ENCODE peak calls at places on chromosomes 4 and X, in nine cellular contexts. One of them, this sample, is unnamed.

GRCh38 chr4:3223346-3223745 is 25.6 kb upstream of the MSANTD1 start:
- DNase-seq in IMR-90: no peak
- DNase-seq in right lobe of liver: peak; percentile 8
- DNase-seq in lower leg skin: no peak
- DNase-seq in endothelial cell of umbilical vein: no peak
- DNase-seq in K562: no peak
- DNase-seq in heart left ventricle: no peak
- DNase-seq in sigmoid colon: peak; percentile 17
- DNase-seq in Peyer's patch: no peak
- DNase-seq in this sample: peak; percentile 28

GRCh38 chr4:65071532-65071931 is 598.8 kb downstream of the EPHA5 start:
- DNase-seq in IMR-90: no peak
- DNase-seq in right lobe of liver: no peak
- DNase-seq in lower leg skin: no peak
- DNase-seq in endothelial cell of umbilical vein: no peak
- DNase-seq in K562: no peak
- DNase-seq in heart left ventricle: no peak
- DNase-seq in sigmoid colon: no peak
- DNase-seq in Peyer's patch: no peak
- DNase-seq in this sample: no peak

GRCh38 chr4:91963489-91963888 is 340.3 kb upstream of the GRID2 start:
- DNase-seq in IMR-90: peak; percentile 72
- DNase-seq in right lobe of liver: no peak
- DNase-seq in lower leg skin: no peak
- DNase-seq in endothelial cell of umbilical vein: no peak
- DNase-seq in K562: no peak
- DNase-seq in heart left ventricle: no peak
- DNase-seq in sigmoid colon: no peak
- DNase-seq in Peyer's patch: no peak
- DNase-seq in this sample: no peak

GRCh38 chr4:182960228-182960627 is 43.0 kb upstream of the DCTD start:
- DNase-seq in IMR-90: no peak
- DNase-seq in right lobe of liver: no peak
- DNase-seq in lower leg skin: no peak
- DNase-seq in endothelial cell of umbilical vein: no peak
- DNase-seq in K562: no peak
- DNase-seq in heart left ventricle: no peak
- DNase-seq in sigmoid colon: no peak
- DNase-seq in Peyer's patch: no peak
- DNase-seq in this sample: no peak

GRCh38 chrX:16743604-16744325 is 24.4 kb downstream of the SYAP1 start:
- DNase-seq in IMR-90: peak; percentile 92
- DNase-seq in right lobe of liver: no peak
- DNase-seq in lower leg skin: no peak
- DNase-seq in endothelial cell of umbilical vein: no peak
- DNase-seq in K562: no peak
- DNase-seq in heart left ventricle: no peak
- DNase-seq in sigmoid colon: no peak
- DNase-seq in Peyer's patch: no peak
- DNase-seq in this sample: no peak

GRCh38 chrX:7500386-7500785 is 342.6 kb upstream of the VCX start:
- DNase-seq in IMR-90: no peak
- DNase-seq in right lobe of liver: no peak
- DNase-seq in lower leg skin: no peak
- DNase-seq in endothelial cell of umbilical vein: no peak
- DNase-seq in K562: no peak
- DNase-seq in heart left ventricle: no peak
- DNase-seq in sigmoid colon: no peak
- DNase-seq in Peyer's patch: no peak
- DNase-seq in this sample: no peak

GRCh38 chr4:100076753-100077152 is 113.5 kb downstream of the DDIT4L start:
- DNase-seq in IMR-90: peak; percentile 14
- DNase-seq in right lobe of liver: no peak
- DNase-seq in lower leg skin: no peak
- DNase-seq in endothelial cell of umbilical vein: no peak
- DNase-seq in K562: no peak
- DNase-seq in heart left ventricle: no peak
- DNase-seq in sigmoid colon: no peak
- DNase-seq in Peyer's patch: no peak
- DNase-seq in this sample: no peak

GRCh38 chr4:34633216-34633615 is 1611.1 kb downstream of the ARAP2 start:
- DNase-seq in IMR-90: no peak
- DNase-seq in right lobe of liver: no peak
- DNase-seq in lower leg skin: no peak
- DNase-seq in endothelial cell of umbilical vein: no peak
- DNase-seq in K562: no peak
- DNase-seq in heart left ventricle: no peak
- DNase-seq in sigmoid colon: no peak
- DNase-seq in Peyer's patch: no peak
- DNase-seq in this sample: no peak

GRCh38 chr4:147994076-147994475 is 262.2 kb downstream of the ARHGAP10 start:
- DNase-seq in IMR-90: peak; percentile 47
- DNase-seq in right lobe of liver: no peak
- DNase-seq in lower leg skin: no peak
- DNase-seq in endothelial cell of umbilical vein: peak; percentile 66
- DNase-seq in K562: no peak
- DNase-seq in heart left ventricle: no peak
- DNase-seq in sigmoid colon: no peak
- DNase-seq in Peyer's patch: no peak
- DNase-seq in this sample: no peak

GRCh38 chr4:120960868-120961267 is 38.3 kb upstream of the PRDM5 start:
- DNase-seq in IMR-90: no peak
- DNase-seq in right lobe of liver: no peak
- DNase-seq in lower leg skin: no peak
- DNase-seq in endothelial cell of umbilical vein: no peak
- DNase-seq in K562: no peak
- DNase-seq in heart left ventricle: no peak
- DNase-seq in sigmoid colon: no peak
- DNase-seq in Peyer's patch: no peak
- DNase-seq in this sample: no peak

GRCh38 chrX:38985375-38985774 is 184.1 kb downstream of the MID1IP1 start:
- DNase-seq in IMR-90: peak; percentile 11
- DNase-seq in right lobe of liver: no peak
- DNase-seq in lower leg skin: no peak
- DNase-seq in endothelial cell of umbilical vein: peak; percentile 1
- DNase-seq in K562: peak; percentile 36
- DNase-seq in heart left ventricle: no peak
- DNase-seq in sigmoid colon: no peak
- DNase-seq in Peyer's patch: no peak
- DNase-seq in this sample: no peak

GRCh38 chr4:125594203-125594602 is 279.4 kb downstream of the FAT4 start:
- DNase-seq in IMR-90: no peak
- DNase-seq in right lobe of liver: no peak
- DNase-seq in lower leg skin: no peak
- DNase-seq in endothelial cell of umbilical vein: peak; percentile 23
- DNase-seq in K562: no peak
- DNase-seq in heart left ventricle: no peak
- DNase-seq in sigmoid colon: no peak
- DNase-seq in Peyer's patch: no peak
- DNase-seq in this sample: no peak

GRCh38 chr4:105923507-105924238 is 28.4 kb downstream of the NPNT start:
- DNase-seq in IMR-90: no peak
- DNase-seq in right lobe of liver: no peak
- DNase-seq in lower leg skin: no peak
- DNase-seq in endothelial cell of umbilical vein: no peak
- DNase-seq in K562: no peak
- DNase-seq in heart left ventricle: no peak
- DNase-seq in sigmoid colon: no peak
- DNase-seq in Peyer's patch: no peak
- DNase-seq in this sample: no peak

GRCh38 chr4:77818667-77819408 is at the start of gene CNOT6L:
- DNase-seq in IMR-90: peak; percentile 73
- DNase-seq in right lobe of liver: peak; percentile 82
- DNase-seq in lower leg skin: peak; percentile 93
- DNase-seq in endothelial cell of umbilical vein: peak; percentile 58
- DNase-seq in K562: peak; percentile 61
- DNase-seq in heart left ventricle: peak; percentile 82
- DNase-seq in sigmoid colon: peak; percentile 87
- DNase-seq in Peyer's patch: peak; percentile 82
- DNase-seq in this sample: peak; percentile 86

GRCh38 chr4:77821775-77822174 is 2.6 kb upstream of the CNOT6L start:
- DNase-seq in IMR-90: no peak
- DNase-seq in right lobe of liver: no peak
- DNase-seq in lower leg skin: no peak
- DNase-seq in endothelial cell of umbilical vein: peak; percentile 47
- DNase-seq in K562: no peak
- DNase-seq in heart left ventricle: no peak
- DNase-seq in sigmoid colon: no peak
- DNase-seq in Peyer's patch: peak; percentile 50
- DNase-seq in this sample: no peak

GRCh38 chr4:77819409-77819835 is 254 bp upstream of the CNOT6L start:
- DNase-seq in IMR-90: no peak
- DNase-seq in right lobe of liver: peak; percentile 77
- DNase-seq in lower leg skin: no peak
- DNase-seq in endothelial cell of umbilical vein: no peak
- DNase-seq in K562: peak; percentile 44
- DNase-seq in heart left ventricle: peak; percentile 29
- DNase-seq in sigmoid colon: no peak
- DNase-seq in Peyer's patch: no peak
- DNase-seq in this sample: no peak

GRCh38 chr4:77820836-77821561 is 1.8 kb upstream of the CNOT6L start:
- DNase-seq in IMR-90: no peak
- DNase-seq in right lobe of liver: no peak
- DNase-seq in lower leg skin: no peak
- DNase-seq in endothelial cell of umbilical vein: peak; percentile 14
- DNase-seq in K562: no peak
- DNase-seq in heart left ventricle: no peak
- DNase-seq in sigmoid colon: no peak
- DNase-seq in Peyer's patch: peak; percentile 22
- DNase-seq in this sample: no peak

DNA sequence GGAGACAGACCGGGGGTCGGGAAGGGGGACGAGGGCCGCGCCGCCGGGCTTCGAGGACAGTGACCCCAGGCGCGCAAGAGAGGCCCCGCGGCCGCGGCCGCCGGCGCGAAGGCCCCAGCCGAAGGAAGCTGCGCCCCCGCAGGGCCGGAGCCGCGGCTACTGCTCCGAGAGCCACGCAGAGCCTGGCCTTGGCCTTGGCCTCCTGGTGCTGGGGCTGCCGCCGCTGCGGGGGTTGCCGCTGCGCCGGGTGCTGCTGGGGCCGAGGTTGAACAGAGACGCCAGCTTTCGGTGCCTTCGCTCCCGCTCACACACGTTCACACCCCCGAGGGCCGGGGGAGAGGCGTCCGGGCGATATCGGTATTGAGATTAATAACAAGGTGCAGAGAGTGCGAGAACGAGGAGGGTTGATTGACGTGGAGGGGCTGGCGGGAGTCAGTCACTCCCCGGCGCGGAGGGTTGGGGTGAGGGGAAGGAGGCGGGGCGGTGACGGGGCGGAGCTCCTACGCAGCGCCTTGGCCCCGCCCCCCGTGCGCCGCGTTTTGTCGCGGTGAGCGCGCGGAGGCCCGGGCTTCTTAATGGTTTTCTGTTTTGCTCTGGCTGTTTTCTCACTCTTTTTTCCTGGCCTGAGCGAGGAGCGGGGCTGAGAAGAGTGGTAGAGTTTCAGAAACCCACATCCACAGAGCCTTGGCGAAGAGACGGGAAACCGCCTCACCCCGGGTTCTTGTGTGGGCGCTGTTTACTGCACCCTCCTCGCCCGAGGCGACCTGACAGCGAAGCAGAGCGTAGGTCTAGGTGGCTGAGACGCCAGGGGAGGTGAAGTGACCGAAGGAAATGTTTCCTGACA is 890 bp upstream of the CNOT6L start:
- DNase-seq in IMR-90: peak; percentile 70
- DNase-seq in right lobe of liver: peak; percentile 96
- DNase-seq in lower leg skin: peak; percentile 99
- DNase-seq in endothelial cell of umbilical vein: peak; percentile 89
- DNase-seq in K562: peak; percentile 94
- DNase-seq in heart left ventricle: peak; percentile 93
- DNase-seq in sigmoid colon: peak; percentile 94
- DNase-seq in Peyer's patch: peak; percentile 95
- DNase-seq in this sample: peak; percentile 97
- TF ChIP-seq POLR2A in IMR-90: peak; percentile 53
- TF ChIP-seq POLR2A in right lobe of liver: peak; percentile 90
- TF ChIP-seq POLR2A in lower leg skin: no peak
- TF ChIP-seq POLR2A in endothelial cell of umbilical vein: peak; percentile 90
- TF ChIP-seq POLR2A in K562: peak; percentile 93
- TF ChIP-seq POLR2A in heart left ventricle: peak; percentile 58
- TF ChIP-seq POLR2A in sigmoid colon: peak; percentile 89
- TF ChIP-seq POLR2A in Peyer's patch: peak; percentile 96
- TF ChIP-seq POLR2A in this sample: no peak

DNA sequence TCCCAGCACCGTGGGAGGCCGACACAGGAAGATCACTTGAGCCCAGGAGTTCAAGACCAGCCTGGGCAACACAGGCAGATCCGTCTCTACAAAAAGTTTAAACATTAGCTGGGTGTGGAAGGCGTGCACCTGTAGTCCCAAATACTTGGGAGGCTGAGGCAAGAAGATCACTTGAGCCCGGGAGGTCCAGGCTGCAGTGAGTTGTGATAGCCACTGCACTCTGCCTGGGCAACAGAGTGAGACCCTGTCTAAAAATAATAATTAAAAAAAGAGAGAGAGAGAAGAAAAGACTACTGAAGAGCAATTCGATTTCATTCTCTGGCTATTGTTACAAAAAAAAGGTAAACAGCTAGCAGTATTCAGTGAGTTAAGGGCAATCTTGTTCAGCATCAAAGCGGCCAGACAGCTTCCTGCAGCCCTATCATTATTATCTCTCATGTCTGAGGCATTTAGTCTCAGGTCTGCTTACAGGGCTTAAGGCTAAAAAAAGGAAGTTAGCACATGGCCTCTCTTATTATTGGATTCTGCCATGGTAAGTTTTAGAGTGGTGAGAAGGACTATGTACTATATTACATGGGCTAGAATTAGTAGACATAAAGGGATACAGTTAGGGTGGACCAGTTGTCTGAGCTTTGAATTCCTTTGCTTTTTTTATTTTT is 37.9 kb downstream of the ARHGEF6 start:
- DNase-seq in IMR-90: no peak
- DNase-seq in right lobe of liver: no peak
- DNase-seq in lower leg skin: no peak
- DNase-seq in endothelial cell of umbilical vein: no peak
- DNase-seq in K562: no peak
- DNase-seq in heart left ventricle: no peak
- DNase-seq in sigmoid colon: no peak
- DNase-seq in Peyer's patch: no peak
- DNase-seq in this sample: no peak
- TF ChIP-seq CTCF in IMR-90: no peak
- TF ChIP-seq CTCF in right lobe of liver: no peak
- TF ChIP-seq CTCF in lower leg skin: no peak
- TF ChIP-seq CTCF in endothelial cell of umbilical vein: no peak
- TF ChIP-seq CTCF in K562: no peak
- TF ChIP-seq CTCF in heart left ventricle: no peak
- TF ChIP-seq CTCF in sigmoid colon: no peak
- TF ChIP-seq CTCF in Peyer's patch: no peak
- TF ChIP-seq CTCF in this sample: no peak

GRCh38 chrX:107207943-107208342 is 1.5 kb downstream of the DNAAF6 start:
- DNase-seq in IMR-90: no peak
- DNase-seq in right lobe of liver: no peak
- DNase-seq in lower leg skin: no peak
- DNase-seq in endothelial cell of umbilical vein: no peak
- DNase-seq in K562: no peak
- DNase-seq in heart left ventricle: no peak
- DNase-seq in sigmoid colon: no peak
- DNase-seq in Peyer's patch: no peak
- DNase-seq in this sample: no peak
- TF ChIP-seq POLR2A in IMR-90: no peak
- TF ChIP-seq POLR2A in right lobe of liver: no peak
- TF ChIP-seq POLR2A in lower leg skin: no peak
- TF ChIP-seq POLR2A in endothelial cell of umbilical vein: no peak
- TF ChIP-seq POLR2A in K562: no peak
- TF ChIP-seq POLR2A in heart left ventricle: no peak
- TF ChIP-seq POLR2A in sigmoid colon: no peak
- TF ChIP-seq POLR2A in Peyer's patch: no peak
- TF ChIP-seq POLR2A in this sample: no peak

GRCh38 chr4:6701371-6701770 is 7.7 kb downstream of the S100P start:
- DNase-seq in IMR-90: no peak
- DNase-seq in right lobe of liver: no peak
- DNase-seq in lower leg skin: no peak
- DNase-seq in endothelial cell of umbilical vein: no peak
- DNase-seq in K562: peak; percentile 38
- DNase-seq in heart left ventricle: no peak
- DNase-seq in sigmoid colon: no peak
- DNase-seq in Peyer's patch: no peak
- DNase-seq in this sample: no peak
- TF ChIP-seq CTCF in IMR-90: peak; percentile 17
- TF ChIP-seq CTCF in right lobe of liver: peak; percentile 17
- TF ChIP-seq CTCF in lower leg skin: no peak
- TF ChIP-seq CTCF in endothelial cell of umbilical vein: peak; percentile 14
- TF ChIP-seq CTCF in K562: peak; percentile 51
- TF ChIP-seq CTCF in heart left ventricle: no peak
- TF ChIP-seq CTCF in sigmoid colon: no peak
- TF ChIP-seq CTCF in Peyer's patch: peak; percentile 26
- TF ChIP-seq CTCF in this sample: no peak

This sample was measured in suprapubic skin.